ENCODE peak calls at places on chromosomes 7 and 10, in four cellular contexts. K is endothelial cell, B is suprapubic skin, C is bronchial epithelial cell. A is an unnamed sample.

GRCh38 chr7:23530901-23531793 is 634 bp downstream of the TRA2A start:
- DNase-seq in K (peak), B (peak), C (peak), A (no peak)

GRCh38 chr7:34946486-34946885 is 90.8 kb downstream of the DPY19L1 start:
- DNase-seq in B (no peak), K (no peak), C (no peak), A (no peak)

GRCh38 chr7:142882338-142882678 is 3.2 kb downstream of the TRPV6 start:
- DNase-seq in B (no peak), K (no peak), C (no peak), A (no peak)

GRCh38 chr7:159057647-159058046 is 87.0 kb downstream of the VIPR2 start:
- DNase-seq in B (no peak), C (no peak), K (no peak), A (no peak)

GRCh38 chr7:70752794-70753241 is 379.1 kb upstream of the GALNT17 start:
- DNase-seq in K (no peak), B (no peak), C (no peak), A (no peak)

GRCh38 chr10:104337527-104337984 is 709 bp downstream of the ITPRIP start:
- DNase-seq in B (no peak), K (peak), C (no peak), A (no peak)

GRCh38 chr10:99870051-99870730 is 87.8 kb downstream of the ABCC2 start:
- DNase-seq in K (no peak), B (no peak), C (no peak), A (no peak)

GRCh38 chr7:92834661-92835139 is 1.7 kb downstream of the CDK6 start:
- DNase-seq in K (peak), C (no peak), B (peak), A (no peak)

GRCh38 chr7:81767883-81768282 is 2.0 kb downstream of the HGF start:
- DNase-seq in K (no peak), C (no peak), B (no peak), A (no peak)

GRCh38 chr7:98400538-98401427 is at the start of gene BAIAP2L1:
- DNase-seq in K (peak), B (peak), C (peak), A (peak)

GRCh38 chr7:141027043-141027442 is 12.3 kb upstream of the MRPS33 start:
- DNase-seq in K (no peak), B (no peak), C (no peak), A (no peak)

GRCh38 chr7:90625562-90625961 is 29.4 kb downstream of the CDK14 start:
- DNase-seq in B (peak), K (peak), C (no peak), A (no peak)

GRCh38 chr10:28996947-28997551 is 291.8 kb upstream of the LYZL1 start:
- DNase-seq in C (peak), B (no peak), K (no peak), A (no peak)

GRCh38 chr7:91201731-91202130 is 62.5 kb upstream of the FZD1 start:
- DNase-seq in C (no peak), B (no peak), K (no peak), A (no peak)

GRCh38 chr7:81534446-81534845 is 235.4 kb downstream of the HGF start:
- DNase-seq in B (no peak), K (no peak), C (no peak), A (no peak)

GRCh38 chr7:133481676-133482075 is 228.8 kb downstream of the EXOC4 start:
- DNase-seq in C (peak), K (no peak), B (no peak), A (no peak)

GRCh38 chr10:31099101-31099500 is 67.4 kb upstream of the ZNF438 start:
- DNase-seq in K (no peak), C (no peak), B (no peak), A (no peak)

GRCh38 chr7:100568936-100569844 is 4.5 kb downstream of the SAP25 start:
- DNase-seq in C (no peak), K (peak), B (no peak), A (no peak)

GRCh38 chr7:96314402-96315108 is 7.3 kb downstream of the SLC25A13 start:
- DNase-seq in K (no peak), C (peak), B (no peak), A (no peak)

GRCh38 chr7:155392726-155393570 is 65.0 kb upstream of the EN2 start:
- DNase-seq in B (no peak), K (no peak), C (peak), A (no peak)

DNA sequence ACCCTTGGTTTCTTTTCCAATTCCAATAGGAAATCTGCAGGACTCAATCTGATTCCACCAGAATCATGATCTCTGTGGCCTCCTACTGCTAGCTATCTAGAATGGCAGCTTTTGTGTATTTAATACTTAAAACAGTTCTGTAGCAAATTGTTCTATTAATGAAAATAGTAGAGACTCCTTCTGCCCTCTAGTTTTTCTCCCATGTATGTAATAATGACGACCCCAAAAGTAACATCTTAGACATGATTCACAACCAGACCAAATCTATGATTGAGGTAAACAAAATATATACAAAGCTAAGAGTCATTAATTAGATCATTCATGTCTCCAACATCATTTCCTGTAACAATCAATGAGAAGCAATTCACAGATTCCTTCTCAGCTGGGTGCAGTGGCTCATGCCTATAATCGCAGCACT is 259.1 kb upstream of the MKLN1 start:
- DNase-seq in K (no peak), B (no peak), C (peak), A (no peak)
- TF ChIP-seq CTCF in K (no peak), B (no peak), C (peak), A (no peak)

GRCh38 chr7:80517177-80517804 is 5.4 kb upstream of the GNAT3 start:
- DNase-seq in K (no peak), B (no peak), C (no peak), A (no peak)
- TF ChIP-seq CTCF in K (no peak), B (no peak), C (no peak), A (no peak)

GRCh38 chr10:121302541-121303180 is 295.6 kb downstream of the FGFR2 start:
- DNase-seq in C (peak), B (no peak), K (no peak), A (no peak)
- TF ChIP-seq CTCF in C (no peak), B (no peak), K (no peak), A (no peak)

DNA sequence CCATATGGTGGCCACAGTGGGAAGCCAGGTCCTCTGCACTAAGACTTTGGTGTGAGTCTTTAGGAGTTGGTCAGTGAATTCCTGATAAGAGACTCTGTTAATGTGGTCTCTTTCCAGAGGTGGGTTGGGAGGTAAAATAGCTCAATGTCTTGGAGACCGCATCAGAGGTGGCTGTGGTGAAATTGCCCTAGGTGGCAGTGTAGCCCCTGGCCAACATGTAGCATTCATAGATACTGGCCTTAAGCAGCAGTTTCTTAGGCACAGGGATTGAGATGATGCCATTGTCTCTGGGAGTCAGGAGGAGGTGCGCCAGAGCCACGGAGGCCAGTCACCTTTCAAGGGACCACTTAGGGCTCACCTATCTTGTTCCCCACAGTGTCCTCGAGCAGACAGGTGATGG is 202.8 kb downstream of the CREB5 start:
- DNase-seq in C (no peak), K (no peak), B (no peak), A (no peak)
- TF ChIP-seq CTCF in C (no peak), K (no peak), B (no peak), A (no peak)

GRCh38 chr10:62231805-62232204 is 36.8 kb downstream of the RTKN2 start:
- DNase-seq in B (no peak), C (peak), K (no peak), A (no peak)
- TF ChIP-seq CTCF in B (no peak), C (no peak), K (no peak), A (no peak)

DNA sequence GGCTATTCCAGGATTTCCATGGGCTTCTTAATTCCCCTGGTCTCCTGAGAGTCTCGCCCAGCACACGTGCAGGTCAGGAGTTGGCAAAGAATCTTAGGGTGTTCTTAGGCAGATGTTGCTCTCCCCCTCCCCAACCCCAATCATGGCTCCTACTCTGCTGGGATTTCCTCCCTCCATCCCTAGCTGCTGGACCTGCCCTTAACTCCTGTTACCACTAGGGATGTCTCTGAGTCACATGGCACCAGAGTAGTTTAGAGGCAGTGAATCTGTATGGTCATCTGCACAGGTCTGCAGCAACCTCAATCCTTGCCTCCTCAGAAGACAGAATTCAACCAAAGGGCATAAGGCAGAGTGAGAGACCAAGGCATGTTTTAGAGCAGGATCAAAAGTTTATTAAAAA is 51.8 kb upstream of the CHST3 start:
- DNase-seq in B (no peak), K (no peak), C (peak), A (no peak)
- TF ChIP-seq CTCF in B (no peak), K (no peak), C (no peak), A (no peak)